ENCODE peak calls at places on chromosomes 6 and 20, in four cellular contexts. V is aorta, U is NCI-H1436, G is IMR-90. T is an unnamed sample.
A peak's percentile ranks its signal among the peaks of the same experiment; 100 is the strongest.

GRCh38 chr6:1608976-1609661 is 596 bp upstream of the FOXC1 start:
- DNase-seq in V (peak; percentile 84), U (no peak), G (peak; percentile 8), T (peak; percentile 40)

GRCh38 chr6:146915671-146916127 is 288.5 kb upstream of the STXBP5 start:
- DNase-seq in V (no peak), U (no peak), G (peak; percentile 72), T (peak; percentile 88)

GRCh38 chr6:116363759-116364158 is 7.0 kb upstream of the DSE start:
- DNase-seq in V (no peak), U (no peak), G (peak; percentile 38), T (peak; percentile 54)

GRCh38 chr6:35044145-35044745 is 96.9 kb downstream of the TCP11 start:
- DNase-seq in V (no peak), U (no peak), G (no peak), T (peak; percentile 16)

GRCh38 chr20:45951474-45951873 is 17.0 kb downstream of the PCIF1 start:
- DNase-seq in V (no peak), U (no peak), G (no peak), T (no peak)

GRCh38 chr20:20219016-20219415 is 148.9 kb upstream of the INSM1 start:
- DNase-seq in V (no peak), U (no peak), G (no peak), T (no peak)

GRCh38 chr20:62178316-62179161 is 4.3 kb upstream of the MTG2 start:
- DNase-seq in V (peak; percentile 45), U (no peak), G (no peak), T (no peak)

GRCh38 chr20:6519556-6519955 is 247.9 kb upstream of the BMP2 start:
- DNase-seq in V (no peak), U (no peak), G (peak; percentile 91), T (peak; percentile 4)

GRCh38 chr20:25277941-25278521 is 30.1 kb downstream of the PYGB start:
- DNase-seq in V (peak; percentile 35), U (no peak), G (no peak), T (no peak)

GRCh38 chr6:78864957-78865356 is 2.4 kb upstream of the IRAK1BP1 start:
- DNase-seq in V (no peak), U (no peak), G (no peak), T (no peak)

GRCh38 chr20:16864069-16864468 is 115.9 kb downstream of the OTOR start:
- DNase-seq in V (peak; percentile 61), U (no peak), G (peak; percentile 20), T (no peak)

GRCh38 chr6:141024526-141024925 is 1108.2 kb upstream of the GJE1 start:
- DNase-seq in V (no peak), U (no peak), G (no peak), T (no peak)

GRCh38 chr6:125357515-125358256 is 55.9 kb upstream of the HDDC2 start:
- DNase-seq in V (no peak), U (no peak), G (no peak), T (no peak)

GRCh38 chr20:46415773-46416172 is 9.4 kb upstream of the ELMO2 start:
- DNase-seq in V (no peak), U (no peak), G (no peak), T (no peak)